ENCODE peak calls at places on chromosomes 3 and 15, in four cellular contexts. Q is tibial nerve, K is AG09309, S is foreskin fibroblast. I is an unnamed sample.

GRCh38 chr3:12507871-12508281 is 23.6 kb downstream of the TSEN2 start:
- DNase-seq in Q (no peak), K (no peak), S (peak), I (no peak)

GRCh38 chr15:66404532-66404931 is 17.8 kb downstream of the MAP2K1 start:
- DNase-seq in Q (no peak), K (no peak), S (no peak), I (no peak)

GRCh38 chr15:40092416-40093223 is 16.1 kb downstream of the BMF start:
- DNase-seq in Q (no peak), K (peak), S (peak), I (peak)

GRCh38 chr3:112512320-112512719 is 13.0 kb upstream of the BTLA start:
- DNase-seq in Q (no peak), K (no peak), S (no peak), I (no peak)

GRCh38 chr3:190877925-190878324 is 15.4 kb upstream of the GMNC start:
- DNase-seq in Q (no peak), K (no peak), S (no peak), I (no peak)

GRCh38 chr3:192171213-192171612 is 556.1 kb downstream of the FGF12 start:
- DNase-seq in Q (no peak), K (no peak), S (no peak), I (no peak)

GRCh38 chr15:38652998-38653397 is 88.4 kb upstream of the RASGRP1 start:
- DNase-seq in Q (no peak), K (no peak), S (no peak), I (no peak)

GRCh38 chr3:38004415-38005075 is 14.0 kb downstream of the VILL start:
- DNase-seq in Q (peak), K (no peak), S (peak), I (no peak)

GRCh38 chr3:140151321-140151720 is 216.3 kb downstream of the CLSTN2 start:
- DNase-seq in Q (no peak), K (no peak), S (no peak), I (no peak)

GRCh38 chr15:83734487-83734886 is 80.6 kb downstream of the ADAMTSL3 start:
- DNase-seq in Q (no peak), K (no peak), S (no peak), I (no peak)

GRCh38 chr15:56653082-56653481 is 80.2 kb downstream of the ZNF280D start:
- DNase-seq in Q (no peak), K (no peak), S (no peak), I (no peak)

GRCh38 chr15:40693904-40694705 is 869 bp upstream of the RAD51 start:
- DNase-seq in Q (no peak), K (no peak), S (no peak), I (no peak)

GRCh38 chr3:10980216-10980799 is 12.2 kb upstream of the SLC6A1 start:
- DNase-seq in Q (no peak), K (no peak), S (no peak), I (no peak)

GRCh38 chr3:38649500-38650247 is at the start of gene SCN5A:
- DNase-seq in Q (no peak), K (no peak), S (peak), I (no peak)

GRCh38 chr15:70474682-70475438 is 288.5 kb downstream of the UACA start:
- DNase-seq in Q (peak), K (peak), S (no peak), I (peak)

GRCh38 chr3:42746455-42747450 is 26.3 kb downstream of the CCDC13 start:
- DNase-seq in Q (no peak), K (no peak), S (peak), I (no peak)

GRCh38 chr3:138675393-138675792 is 66.8 kb downstream of the FAIM start:
- DNase-seq in Q (no peak), K (no peak), S (peak), I (no peak)

GRCh38 chr15:90306560-90306959 is 41.1 kb downstream of the NGRN start:
- DNase-seq in Q (no peak), K (no peak), S (no peak), I (no peak)

GRCh38 chr3:165622356-165622755 is 214.9 kb downstream of the BCHE start:
- DNase-seq in Q (no peak), K (no peak), S (no peak), I (no peak)
- TF ChIP-seq CTCF in Q (no peak), K (no peak), S (no peak), I (no peak)

GRCh38 chr3:39965461-39965860 is 156.1 kb downstream of the MYRIP start:
- DNase-seq in Q (no peak), K (no peak), S (no peak), I (no peak)

GRCh38 chr3:39961404-39961693 is 151.9 kb downstream of the MYRIP start:
- DNase-seq in Q (no peak), K (no peak), S (peak), I (no peak)

GRCh38 chr3:39960515-39961403 is 151.3 kb downstream of the MYRIP start:
- DNase-seq in Q (peak), K (no peak), S (peak), I (peak)

GRCh38 chr3:39965997-39966396 is 156.6 kb downstream of the MYRIP start:
- DNase-seq in Q (no peak), K (no peak), S (no peak), I (no peak)

DNA sequence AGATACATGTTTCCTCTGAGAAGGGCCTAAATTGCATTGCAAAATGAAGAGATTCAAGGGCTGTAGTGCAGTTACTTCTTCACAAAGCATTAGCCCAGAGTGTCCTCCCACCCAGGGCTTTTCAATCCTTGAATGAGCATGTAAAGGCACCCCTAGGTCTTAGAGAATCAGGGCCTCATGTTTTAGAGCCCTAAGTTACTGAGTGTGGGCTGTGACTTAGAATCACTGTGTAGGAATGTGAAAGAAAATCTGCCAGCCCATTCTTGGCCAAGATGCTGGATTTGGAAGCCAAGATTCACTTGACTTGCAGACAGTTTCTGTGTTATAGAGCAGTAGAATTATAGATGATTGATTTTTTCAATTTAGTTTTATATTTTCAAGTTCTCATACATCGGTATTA is 153.2 kb downstream of the MYRIP start:
- DNase-seq in Q (peak), K (no peak), S (peak), I (peak)
- H3K4me3 ChIP-seq in Q (no peak), K (no peak), S (no peak), I (no peak)

DNA sequence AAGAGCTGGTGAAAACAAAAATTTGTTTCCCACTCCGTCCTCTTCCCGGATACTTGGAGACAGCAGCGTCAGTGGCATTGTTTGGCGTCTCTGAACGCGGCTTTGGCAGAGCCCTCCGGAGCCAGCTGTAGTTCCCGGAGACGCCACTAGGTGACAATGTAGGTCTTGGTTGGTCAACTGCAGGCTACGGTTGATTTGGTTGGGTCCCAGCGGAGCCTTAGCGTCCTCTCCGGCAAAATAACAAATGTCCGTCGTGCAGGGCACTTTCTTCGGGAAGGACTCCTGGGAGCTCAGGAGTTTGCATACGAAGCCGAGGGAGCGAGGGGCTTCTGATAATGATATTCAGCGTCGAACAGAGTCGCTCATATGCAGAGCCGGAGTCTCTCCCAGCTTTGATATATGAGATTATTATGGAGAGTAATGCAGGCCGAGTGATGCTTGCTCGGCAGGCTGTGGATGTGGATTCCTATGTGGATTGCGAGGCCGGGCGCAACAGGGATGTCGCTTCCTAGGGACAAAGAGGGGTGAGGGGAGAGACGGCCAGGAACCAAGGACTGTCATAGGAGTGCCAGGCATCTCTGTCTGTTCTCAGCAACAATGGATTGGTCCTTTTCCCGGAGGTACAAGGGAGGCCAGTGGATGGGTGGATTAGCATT is 74.8 kb downstream of the IL20RB start:
- DNase-seq in Q (peak), K (no peak), S (peak), I (peak)
- TF ChIP-seq CTCF in Q (peak), K (peak), S (peak), I (peak)

DNA sequence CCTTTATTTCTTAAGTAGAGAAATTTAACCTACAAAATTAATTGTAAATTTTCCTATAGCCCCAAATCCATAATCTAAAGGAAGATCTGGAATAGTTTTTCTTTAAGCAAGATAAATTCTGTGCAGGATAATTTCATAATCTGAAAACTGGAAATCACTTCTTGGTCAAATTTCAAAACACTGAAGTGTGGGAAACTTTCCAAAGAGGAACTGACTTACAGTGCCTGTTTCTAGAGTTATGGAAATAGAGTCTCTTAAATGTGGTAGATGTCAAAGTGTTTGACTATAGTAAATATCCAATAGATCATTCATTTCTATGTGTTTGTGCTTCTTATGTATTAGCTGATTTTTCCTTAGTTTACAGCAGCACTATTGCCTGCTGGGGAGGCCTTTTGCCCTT is 1.6 kb upstream of the P2RY13 start:
- DNase-seq in Q (no peak), K (no peak), S (peak), I (no peak)
- H3K4me3 ChIP-seq in Q (no peak), K (no peak), S (no peak), I (no peak)

GRCh38 chr3:29335438-29335837 is 54.6 kb downstream of the RBMS3 start:
- DNase-seq in Q (peak), K (peak), S (peak), I (peak)
- TF ChIP-seq CTCF in Q (no peak), K (no peak), S (no peak), I (no peak)

DNA sequence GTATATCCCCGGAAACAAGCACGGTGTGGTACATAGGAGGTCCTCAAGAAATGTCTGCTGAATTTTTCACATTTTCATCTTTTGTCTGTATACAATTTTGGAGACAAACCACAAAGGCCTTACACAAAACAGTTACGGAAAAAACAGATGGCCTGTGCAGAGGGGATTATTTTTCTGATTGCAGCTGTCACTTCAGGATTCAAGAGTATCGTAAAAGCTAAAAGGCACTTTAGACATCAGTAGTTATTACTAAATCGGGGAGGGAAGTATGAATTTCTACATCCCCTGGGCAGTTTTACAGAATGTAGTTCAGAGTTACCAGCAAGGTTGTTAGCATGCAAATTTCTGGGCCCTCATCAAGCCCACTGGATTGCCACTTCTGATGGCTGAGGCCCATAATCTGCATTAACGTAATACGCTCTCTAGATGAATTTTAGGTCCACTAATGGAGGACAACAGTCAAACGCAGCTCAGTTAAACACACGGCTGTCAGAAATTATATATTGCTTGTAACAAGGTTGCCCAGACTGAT is 1.2 kb downstream of the RIOX2 start:
- DNase-seq in Q (no peak), K (no peak), S (no peak), I (no peak)
- H3K4me3 ChIP-seq in Q (peak), K (peak), S (peak), I (peak)

GRCh38 chr3:71478568-71478967 is 105.0 kb downstream of the FOXP1 start:
- DNase-seq in Q (no peak), K (no peak), S (no peak), I (no peak)
- TF ChIP-seq CTCF in Q (no peak), K (no peak), S (no peak), I (no peak)

DNA sequence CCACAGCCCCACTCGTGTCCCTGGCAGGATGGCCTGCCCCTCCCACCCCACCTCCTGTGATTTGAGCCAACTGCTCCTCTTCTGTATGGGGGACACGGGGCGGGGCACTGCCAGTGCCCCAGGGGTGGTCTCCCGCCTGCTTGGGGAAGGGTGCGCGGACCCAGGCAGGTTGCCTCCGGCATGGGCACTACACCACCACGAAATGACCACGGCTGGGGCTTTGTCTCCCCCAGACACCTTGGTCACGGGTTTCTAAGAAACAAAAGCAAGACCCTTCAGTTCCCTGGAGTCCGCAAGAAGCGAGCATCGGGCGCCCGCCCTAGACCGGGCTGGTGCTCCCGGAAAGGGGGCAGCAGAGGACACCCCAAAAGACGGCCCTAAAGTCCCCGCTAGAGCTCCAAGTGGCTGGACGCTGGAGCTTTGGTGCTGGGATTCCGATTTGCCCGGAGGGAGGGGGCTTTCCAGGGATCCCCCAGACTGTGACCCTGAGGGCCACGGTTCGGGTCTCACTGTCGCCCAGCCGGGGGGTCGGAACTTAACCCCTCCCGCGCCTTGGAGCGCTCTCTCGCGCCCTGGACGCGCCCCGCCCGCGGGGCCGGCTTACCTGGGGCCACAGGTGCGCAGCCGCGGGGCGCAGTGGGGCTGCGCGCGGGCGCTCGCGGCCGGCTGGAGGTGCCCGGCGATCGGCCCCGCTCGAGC is 219.5 kb upstream of the PRICKLE2 start:
- DNase-seq in Q (no peak), K (no peak), S (no peak), I (no peak)
- H3K4me3 ChIP-seq in Q (peak), K (peak), S (peak), I (peak)

I was measured in AG04449.